ENCODE peak calls at places on chromosomes 2 and 18, in five cellular contexts. L, C, P, D and U are unnamed samples.

GRCh38 chr2:115303-115702 is 69.0 kb upstream of the FAM110C start:
- DNase-seq in D (no peak), L (peak; percentile 69), C (no peak), P (no peak), U (no peak)

GRCh38 chr2:232352511-232353091 is 25.9 kb upstream of the ALPP start:
- DNase-seq in C (no peak), D (no peak), P (no peak), L (no peak), U (no peak)

GRCh38 chr2:133571249-133571648 is 3.0 kb upstream of the NCKAP5 start:
- DNase-seq in D (no peak), P (no peak), L (no peak), C (no peak), U (no peak)

GRCh38 chr2:106053581-106053980 is 140.5 kb downstream of the UXS1 start:
- DNase-seq in C (no peak), D (no peak), P (no peak), L (no peak), U (no peak)

GRCh38 chr18:79466591-79466990 is 70.9 kb downstream of the NFATC1 start:
- DNase-seq in P (no peak), C (no peak), D (no peak), L (no peak), U (no peak)

GRCh38 chr18:59079264-59079972 is 60.3 kb upstream of the SEC11C start:
- DNase-seq in P (peak; percentile 53), C (no peak), D (no peak), L (peak; percentile 69), U (no peak)

GRCh38 chr18:79508565-79509535 is 113.1 kb downstream of the NFATC1 start:
- DNase-seq in C (no peak), D (no peak), L (no peak), P (no peak), U (no peak)

GRCh38 chr2:7868836-7869235 is 813.0 kb upstream of the ID2 start:
- DNase-seq in L (no peak), C (no peak), D (no peak), P (no peak), U (no peak)

GRCh38 chr18:9862686-9863085 is 23.1 kb upstream of the TXNDC2 start:
- DNase-seq in P (no peak), C (no peak), L (no peak), D (no peak), U (no peak)

GRCh38 chr2:240572141-240573031 is 4.1 kb downstream of the RNPEPL1 start:
- DNase-seq in C (no peak), P (no peak), L (no peak), D (no peak), U (no peak)

GRCh38 chr2:112614201-112614840 is 29.9 kb downstream of the CHCHD5 start:
- DNase-seq in L (no peak), C (peak; percentile 41), D (no peak), P (no peak), U (no peak)

GRCh38 chr2:101559576-101559975 is 84.7 kb upstream of the RFX8 start:
- DNase-seq in P (no peak), D (no peak), L (peak; percentile 44), C (no peak), U (no peak)

GRCh38 chr18:66603941-66604627 is at the start of gene CDH19:
- DNase-seq in D (no peak), L (no peak), P (no peak), C (no peak), U (no peak)

GRCh38 chr2:40488927-40489677 is 37.2 kb upstream of the SLC8A1 start:
- DNase-seq in D (peak; percentile 2), C (no peak), P (no peak), L (peak; percentile 46), U (no peak)

GRCh38 chr2:241105641-241106040 is 3.6 kb upstream of the MTERF4 start:
- DNase-seq in D (no peak), P (no peak), C (no peak), L (no peak), U (no peak)

GRCh38 chr2:237998530-237998929 is 31.7 kb downstream of the UBE2F start:
- DNase-seq in L (no peak), P (no peak), D (peak; percentile 70), C (no peak), U (no peak)

GRCh38 chr2:177992992-177993391 is 79.6 kb downstream of the PDE11A start:
- DNase-seq in P (no peak), C (no peak), D (no peak), L (no peak), U (no peak)

GRCh38 chr2:234691968-234692955 is 195.4 kb upstream of the ARL4C start:
- DNase-seq in D (no peak), L (no peak), C (no peak), P (no peak), U (no peak)

GRCh38 chr2:219344756-219345458 is 12.4 kb upstream of the RESP18 start:
- DNase-seq in C (no peak), D (no peak), P (no peak), L (peak; percentile 20), U (no peak)

GRCh38 chr18:63119647-63120046 is 199.9 kb downstream of the BCL2 start:
- DNase-seq in P (peak; percentile 64), D (peak; percentile 32), C (peak; percentile 46), L (peak; percentile 23), U (no peak)

GRCh38 chr2:70686577-70687460 is 81.2 kb downstream of the ADD2 start:
- DNase-seq in D (peak; percentile 40), P (peak; percentile 57), C (peak; percentile 66), L (peak; percentile 63), U (no peak)

GRCh38 chr18:34120294-34120693 is 104.4 kb downstream of the NOL4 start:
- DNase-seq in L (no peak), P (no peak), D (no peak), C (no peak), U (no peak)

GRCh38 chr2:107412981-107413380 is 413.7 kb upstream of the RGPD4 start:
- DNase-seq in P (no peak), L (no peak), D (no peak), C (no peak), U (no peak)

GRCh38 chr2:38619458-38620164 is 16.9 kb upstream of the HNRNPLL start:
- DNase-seq in P (no peak), L (peak; percentile 33), D (no peak), C (no peak), U (no peak)

GRCh38 chr2:136874258-136874657 is 108.9 kb downstream of the THSD7B start:
- DNase-seq in L (peak; percentile 39), P (peak; percentile 38), C (no peak), D (no peak), U (no peak)

GRCh38 chr2:46202453-46202852 is 94.8 kb upstream of the EPAS1 start:
- DNase-seq in C (no peak), L (no peak), D (no peak), P (no peak), U (no peak)

GRCh38 chr2:11746807-11747459 is 501 bp downstream of the LPIN1 start:
- DNase-seq in C (peak; percentile 81), P (peak; percentile 55), L (peak; percentile 45), D (no peak), U (no peak)

GRCh38 chr2:166539340-166540162 is 45.5 kb upstream of the SCN7A start:
- DNase-seq in L (peak; percentile 69), P (peak; percentile 55), C (peak; percentile 73), D (peak; percentile 26), U (no peak)

GRCh38 chr2:207423886-207424285 is 105.9 kb upstream of the CREB1 start:
- DNase-seq in D (peak; percentile 81), L (peak; percentile 33), P (no peak), C (no peak), U (no peak)